ENCODE peak calls at places on chromosomes 6 and 20, in seven cellular contexts. A is fibroblast of mammary gland; R is omental fat pad; W is naive thymus-derived CD8-positive, alpha-beta T cell; O is brain microvascular endothelial cell; K is CD8-positive, alpha-beta T cell; Z is NB4. E is an unnamed sample.
A peak's percentile ranks its signal among the peaks of the same experiment; 100 is the strongest.

GRCh38 chr6:22010102-22010501 is 286.7 kb downstream of the PRL start:
- DNase-seq in W (no peak), R (no peak), O (no peak), Z (no peak), A (no peak), K (no peak), E (no peak)

GRCh38 chr6:156562019-156562418 is 215.2 kb upstream of the ARID1B start:
- DNase-seq in Z (no peak), W (no peak), K (no peak), A (no peak), O (no peak), R (no peak), E (no peak)

GRCh38 chr20:47198254-47198671 is 158.2 kb downstream of the ZMYND8 start:
- DNase-seq in K (no peak), A (peak; percentile 45), Z (no peak), R (no peak), W (no peak), O (no peak), E (no peak)

GRCh38 chr6:34391711-34392496 is 565 bp downstream of the NUDT3 start:
- DNase-seq in K (peak; percentile 41), R (peak; percentile 27), W (no peak), Z (peak; percentile 86), A (peak; percentile 42), O (peak; percentile 27), E (peak; percentile 22)

GRCh38 chr6:156943816-156944215 is 166.6 kb downstream of the ARID1B start:
- DNase-seq in W (no peak), R (no peak), K (no peak), O (no peak), A (no peak), Z (no peak), E (no peak)

GRCh38 chr6:80077067-80077466 is 29.4 kb upstream of the BCKDHB start:
- DNase-seq in K (no peak), A (no peak), R (no peak), O (no peak), W (no peak), Z (no peak), E (no peak)

GRCh38 chr20:571754-572331 is 28.3 kb upstream of the CSNK2A1 start:
- DNase-seq in A (peak; percentile 18), R (no peak), O (no peak), Z (no peak), K (no peak), W (no peak), E (no peak)

GRCh38 chr20:3413393-3413889 is 6.0 kb upstream of the DNAAF9 start:
- DNase-seq in O (no peak), W (no peak), Z (no peak), K (no peak), R (no peak), A (no peak), E (no peak)

GRCh38 chr20:49948809-49949507 is 12.8 kb downstream of the RNF114 start:
- DNase-seq in W (no peak), Z (no peak), K (no peak), A (peak; percentile 96), R (no peak), O (peak; percentile 97), E (no peak)

GRCh38 chr6:10989587-10989986 is 54.5 kb downstream of the ELOVL2 start:
- DNase-seq in Z (no peak), K (no peak), R (no peak), O (no peak), W (no peak), A (no peak), E (no peak)

GRCh38 chr6:37967651-37968050 is 148.1 kb downstream of the ZFAND3 start:
- DNase-seq in Z (peak; percentile 38), R (no peak), A (no peak), K (no peak), W (no peak), O (no peak), E (peak; percentile 23)

GRCh38 chr20:51767867-51768758 is at the start of gene ATP9A:
- DNase-seq in R (no peak), K (no peak), O (no peak), Z (no peak), A (no peak), W (no peak), E (no peak)

GRCh38 chr6:117615981-117616961 is 14.0 kb upstream of the GOPC start:
- DNase-seq in R (no peak), K (peak; percentile 25), W (peak; percentile 25), O (peak; percentile 77), Z (no peak), A (no peak), E (no peak)

GRCh38 chr6:101444717-101445116 is 51.2 kb downstream of the GRIK2 start:
- DNase-seq in W (no peak), K (no peak), O (no peak), A (no peak), Z (no peak), R (no peak), E (no peak)

GRCh38 chr20:63356511-63356910 is 4.6 kb downstream of the CHRNA4 start:
- DNase-seq in W (no peak), O (no peak), A (no peak), R (no peak), K (no peak), Z (no peak), E (no peak)

GRCh38 chr6:169789146-169789943 is 37.9 kb downstream of the ERMARD start:
- DNase-seq in A (no peak), W (no peak), R (no peak), Z (no peak), K (no peak), O (no peak), E (no peak)

GRCh38 chr6:390914-391558 is 516 bp upstream of the IRF4 start:
- DNase-seq in R (no peak), O (no peak), Z (peak; percentile 30), W (no peak), K (no peak), A (peak; percentile 58), E (no peak)

GRCh38 chr6:52108128-52108527 is 20.7 kb upstream of the PKHD1 start:
- DNase-seq in O (no peak), R (no peak), Z (no peak), W (no peak), K (no peak), A (no peak), E (no peak)